ENCODE peak calls at places on chromosomes 2 and 18, in four cellular contexts. W is dorsolateral prefrontal cortex, A is cardiac fibroblast, T is RWPE1. H is an unnamed sample.

GRCh38 chr2:45851576-45852304 is 200.3 kb downstream of the PRKCE start:
- DNase-seq in W (no peak), A (peak), T (peak), H (no peak)

GRCh38 chr2:233471291-233472035 is 95.1 kb downstream of the USP40 start:
- DNase-seq in W (peak), A (no peak), T (no peak), H (no peak)

GRCh38 chr2:239148495-239149200 is 252.2 kb downstream of the HDAC4 start:
- DNase-seq in W (no peak), A (no peak), T (no peak), H (no peak)

GRCh38 chr18:32759768-32760167 is 13.1 kb downstream of the KLHL14 start:
- DNase-seq in W (no peak), A (no peak), T (no peak), H (no peak)

GRCh38 chr2:216659301-216659700 is 26.1 kb downstream of the IGFBP2 start:
- DNase-seq in W (no peak), A (no peak), T (peak), H (no peak)

GRCh38 chr2:198499539-198499938 is 695.1 kb downstream of the PLCL1 start:
- DNase-seq in W (peak), A (peak), T (no peak), H (no peak)

GRCh38 chr2:1614564-1614963 is 129.8 kb downstream of the PXDN start:
- DNase-seq in W (no peak), A (no peak), T (no peak), H (no peak)

GRCh38 chr2:217826505-217826904 is 176.3 kb downstream of the TNS1 start:
- DNase-seq in W (no peak), A (peak), T (peak), H (no peak)

GRCh38 chr2:237704476-237705224 is 77.3 kb downstream of the LRRFIP1 start:
- DNase-seq in W (no peak), A (peak), T (peak), H (no peak)

GRCh38 chr2:236101311-236101950 is 66.8 kb downstream of the GBX2 start:
- DNase-seq in W (no peak), A (no peak), T (no peak), H (no peak)

GRCh38 chr2:59693176-59693959 is 860.1 kb downstream of the BCL11A start:
- DNase-seq in W (no peak), A (no peak), T (no peak), H (no peak)

GRCh38 chr2:178296394-178297090 is 102.2 kb downstream of the OSBPL6 start:
- DNase-seq in W (no peak), A (peak), T (no peak), H (no peak)

GRCh38 chr2:80856227-80856626 is 551.7 kb upstream of the LRRTM1 start:
- DNase-seq in W (no peak), A (no peak), T (no peak), H (no peak)

GRCh38 chr18:12960395-12960794 is 12.6 kb downstream of the SEH1L start:
- DNase-seq in W (no peak), A (no peak), T (no peak), H (no peak)

GRCh38 chr18:12958478-12958877 is 10.7 kb downstream of the SEH1L start:
- DNase-seq in W (no peak), A (no peak), T (no peak), H (no peak)

GRCh38 chr18:12963069-12963468 is 15.3 kb downstream of the SEH1L start:
- DNase-seq in W (no peak), A (no peak), T (no peak), H (no peak)

DNA sequence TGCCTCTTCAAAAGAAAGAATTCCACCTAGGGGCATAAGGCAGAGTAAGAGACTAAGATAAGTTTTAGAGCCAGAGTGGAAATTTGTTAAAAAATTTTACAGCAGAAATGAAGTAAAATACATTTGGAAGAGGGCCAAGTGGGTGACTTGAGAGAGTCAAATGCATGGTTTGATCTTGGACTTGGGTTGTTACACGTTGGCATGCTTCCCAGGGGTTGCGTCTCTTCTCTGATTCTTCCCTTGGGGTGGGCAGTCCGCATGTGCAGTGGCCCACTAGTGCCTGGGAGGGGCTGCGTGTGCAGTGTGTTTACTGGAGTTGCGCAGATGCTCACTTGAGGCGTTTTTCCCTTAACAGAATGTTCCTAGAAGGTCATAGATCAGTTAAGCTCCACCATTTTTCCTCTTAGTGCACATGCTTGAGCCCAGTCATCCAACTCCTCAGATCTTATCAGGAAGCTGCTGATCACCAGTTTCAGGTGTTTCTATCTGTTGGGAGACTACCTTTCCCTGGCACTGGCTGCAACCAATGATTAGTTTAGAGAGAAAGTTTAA is 13.1 kb downstream of the SEH1L start:
- DNase-seq in W (no peak), A (peak), T (no peak), H (no peak)
- TF ChIP-seq CTCF in W (no peak), A (no peak), T (no peak), H (no peak)

DNA sequence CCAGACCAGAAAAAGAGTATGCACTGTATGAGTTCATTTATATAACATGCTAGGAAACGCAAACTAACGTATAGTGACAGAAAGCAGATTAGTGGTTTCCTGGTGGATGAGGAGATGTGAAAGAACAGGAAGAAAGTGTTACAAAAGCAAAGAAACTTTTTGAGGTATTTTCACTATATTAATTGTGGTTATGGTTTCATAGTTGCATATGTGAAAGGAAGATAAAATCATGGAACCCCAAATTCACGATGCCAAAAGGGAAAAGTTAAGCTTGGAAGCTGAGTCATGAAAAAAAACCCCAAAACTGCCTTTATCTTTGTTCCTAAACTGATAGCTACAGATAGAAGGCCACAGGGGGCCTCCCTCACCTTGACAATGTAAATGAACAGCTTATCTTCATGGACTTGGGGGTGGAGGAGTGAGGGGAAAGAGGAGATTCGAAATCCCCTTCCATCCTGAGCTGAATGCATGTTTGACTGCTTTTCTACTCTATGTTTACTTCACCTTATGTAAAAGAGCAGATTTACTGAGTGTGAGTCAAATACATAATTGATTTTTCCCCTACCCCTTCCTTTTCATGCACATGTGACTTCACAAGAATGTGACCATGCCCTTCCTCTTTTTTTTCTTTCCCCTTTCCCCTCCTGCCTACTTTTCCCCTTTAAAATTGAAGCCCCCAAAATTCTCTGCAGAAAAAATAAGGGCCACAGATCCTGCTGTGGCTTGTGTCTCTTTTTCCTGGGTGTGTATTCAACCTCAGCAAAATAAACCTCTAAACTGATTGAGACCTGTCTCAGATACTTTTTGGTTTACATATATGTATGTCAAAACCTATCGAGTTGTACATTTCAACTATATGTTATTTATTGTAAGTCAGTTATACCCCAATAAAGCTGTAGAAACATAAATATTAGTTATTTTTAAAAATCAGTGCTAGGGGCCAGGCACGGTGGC is 100.1 kb upstream of the TLK1 start:
- DNase-seq in W (no peak), A (no peak), T (no peak), H (no peak)
- TF ChIP-seq CTCF in W (no peak), A (no peak), T (no peak), H (no peak)

GRCh38 chr18:37566479-37567060 is 972 bp upstream of the CELF4 start:
- DNase-seq in W (no peak), A (no peak), T (no peak), H (no peak)
- TF ChIP-seq CTCF in W (no peak), A (no peak), T (no peak), H (no peak)

DNA sequence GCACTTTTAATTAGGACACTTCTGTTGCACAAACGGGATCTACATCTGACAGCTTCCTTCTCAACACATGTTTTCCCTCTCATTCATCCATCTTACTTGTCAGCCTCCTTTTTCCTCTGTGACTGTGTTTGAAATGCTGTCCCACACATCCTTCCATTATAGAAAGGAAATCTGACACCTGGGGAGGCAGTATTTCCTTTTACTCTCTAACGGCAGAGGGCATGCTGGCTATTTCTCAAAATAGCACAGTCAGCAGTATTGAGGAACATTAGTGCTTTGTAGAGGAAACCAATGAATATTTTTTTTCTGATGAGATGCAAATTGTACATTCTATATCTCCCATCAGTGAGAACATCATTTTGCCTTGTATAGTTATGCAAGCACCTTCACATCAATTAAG is 668.7 kb downstream of the SLC4A3 start:
- DNase-seq in W (no peak), A (no peak), T (no peak), H (no peak)
- TF ChIP-seq CTCF in W (no peak), A (no peak), T (no peak), H (no peak)